ENCODE peak calls at places on chromosome 2, in five cellular contexts. One of them, this sample, is unnamed.

GRCh38 chr2:19748711-19749506 is 152.9 kb downstream of the TTC32 start:
- DNase-seq in HCT116: no peak
- DNase-seq in K562: no peak
- DNase-seq in HepG2: peak
- DNase-seq in GM12878: no peak
- DNase-seq in this sample: no peak

GRCh38 chr2:239087041-239087710 is 239.3 kb downstream of the TWIST2 start:
- DNase-seq in HCT116: no peak
- DNase-seq in K562: no peak
- DNase-seq in HepG2: no peak
- DNase-seq in GM12878: no peak
- DNase-seq in this sample: no peak

GRCh38 chr2:74440005-74440377 is 1.7 kb downstream of the RTKN start:
- DNase-seq in HCT116: no peak
- DNase-seq in K562: peak
- DNase-seq in HepG2: peak
- DNase-seq in GM12878: no peak
- DNase-seq in this sample: peak

GRCh38 chr2:211396815-211397214 is 840.4 kb downstream of the CPS1 start:
- DNase-seq in HCT116: no peak
- DNase-seq in K562: no peak
- DNase-seq in HepG2: no peak
- DNase-seq in GM12878: no peak
- DNase-seq in this sample: no peak

GRCh38 chr2:105252271-105252670 is 10.7 kb downstream of the GPR45 start:
- DNase-seq in HCT116: no peak
- DNase-seq in K562: no peak
- DNase-seq in HepG2: no peak
- DNase-seq in GM12878: no peak
- DNase-seq in this sample: no peak

GRCh38 chr2:203018181-203018580 is 3.5 kb downstream of the NBEAL1 start:
- DNase-seq in HCT116: no peak
- DNase-seq in K562: no peak
- DNase-seq in HepG2: peak
- DNase-seq in GM12878: peak
- DNase-seq in this sample: no peak

GRCh38 chr2:118529931-118530330 is 317.5 kb downstream of the EN1 start:
- DNase-seq in HCT116: no peak
- DNase-seq in K562: no peak
- DNase-seq in HepG2: no peak
- DNase-seq in GM12878: no peak
- DNase-seq in this sample: no peak

GRCh38 chr2:67600472-67600871 is 203.3 kb downstream of the ETAA1 start:
- DNase-seq in HCT116: no peak
- DNase-seq in K562: peak
- DNase-seq in HepG2: no peak
- DNase-seq in GM12878: no peak
- DNase-seq in this sample: no peak

GRCh38 chr2:132460781-132461180 is 44.2 kb downstream of the GPR39 start:
- DNase-seq in HCT116: no peak
- DNase-seq in K562: no peak
- DNase-seq in HepG2: no peak
- DNase-seq in GM12878: no peak
- DNase-seq in this sample: no peak

GRCh38 chr2:225270053-225270452 is 129.5 kb upstream of the NYAP2 start:
- DNase-seq in HCT116: no peak
- DNase-seq in K562: no peak
- DNase-seq in HepG2: no peak
- DNase-seq in GM12878: no peak
- DNase-seq in this sample: no peak

GRCh38 chr2:172335731-172336130 is 91.7 kb upstream of the ITGA6 start:
- DNase-seq in HCT116: no peak
- DNase-seq in K562: no peak
- DNase-seq in HepG2: no peak
- DNase-seq in GM12878: no peak
- DNase-seq in this sample: no peak

GRCh38 chr2:232420463-232421188 is 14.0 kb downstream of the ALPG start:
- DNase-seq in HCT116: no peak
- DNase-seq in K562: no peak
- DNase-seq in HepG2: peak
- DNase-seq in GM12878: no peak
- DNase-seq in this sample: peak

GRCh38 chr2:6835467-6835866 is 30.2 kb downstream of the CMPK2 start:
- DNase-seq in HCT116: no peak
- DNase-seq in K562: peak
- DNase-seq in HepG2: no peak
- DNase-seq in GM12878: no peak
- DNase-seq in this sample: no peak

GRCh38 chr2:241074901-241075540 is 27.1 kb downstream of the MTERF4 start:
- DNase-seq in HCT116: no peak
- DNase-seq in K562: no peak
- DNase-seq in HepG2: no peak
- DNase-seq in GM12878: no peak
- DNase-seq in this sample: no peak

GRCh38 chr2:145025382-145025781 is 505.5 kb upstream of the ZEB2 start:
- DNase-seq in HCT116: no peak
- DNase-seq in K562: no peak
- DNase-seq in HepG2: no peak
- DNase-seq in GM12878: no peak
- DNase-seq in this sample: no peak

GRCh38 chr2:16189019-16189850 is 248.9 kb downstream of the MYCN start:
- DNase-seq in HCT116: no peak
- DNase-seq in K562: no peak
- DNase-seq in HepG2: no peak
- DNase-seq in GM12878: no peak
- DNase-seq in this sample: no peak

GRCh38 chr2:29295843-29296242 is 180.6 kb downstream of the CLIP4 start:
- DNase-seq in HCT116: peak
- DNase-seq in K562: no peak
- DNase-seq in HepG2: no peak
- DNase-seq in GM12878: no peak
- DNase-seq in this sample: peak
- TF ChIP-seq ZBTB33 in HCT116: no peak
- TF ChIP-seq ZBTB33 in K562: no peak
- TF ChIP-seq ZBTB33 in HepG2: no peak
- TF ChIP-seq ZBTB33 in GM12878: no peak
- TF ChIP-seq ZBTB33 in this sample: no peak

DNA sequence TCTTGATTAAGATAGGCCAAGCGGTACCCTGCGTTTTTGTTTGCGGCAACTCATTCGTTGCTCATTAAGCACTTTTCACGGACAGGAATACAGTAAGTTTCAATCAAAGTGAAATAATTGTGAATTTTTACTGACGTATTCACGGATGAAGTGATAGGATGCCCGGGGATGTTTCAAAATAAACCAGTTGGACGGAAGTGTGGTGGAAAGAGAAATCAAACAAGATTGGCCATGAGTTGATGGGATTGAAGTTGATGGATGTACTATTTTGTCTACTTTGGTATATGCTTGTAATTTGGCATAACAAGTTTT is 481 bp downstream of the TMEM177 start:
- DNase-seq in HCT116: no peak
- DNase-seq in K562: no peak
- DNase-seq in HepG2: no peak
- DNase-seq in GM12878: no peak
- DNase-seq in this sample: no peak
- H2AFZ ChIP-seq in HCT116: no peak
- H2AFZ ChIP-seq in K562: peak
- H2AFZ ChIP-seq in HepG2: no peak
- H2AFZ ChIP-seq in GM12878: peak
- H2AFZ ChIP-seq in this sample: peak

GRCh38 chr2:234252766-234253165 is 202.3 kb downstream of the SPP2 start:
- DNase-seq in HCT116: no peak
- DNase-seq in K562: no peak
- DNase-seq in HepG2: no peak
- DNase-seq in GM12878: no peak
- DNase-seq in this sample: no peak
- TF ChIP-seq ZBTB33 in HCT116: no peak
- TF ChIP-seq ZBTB33 in K562: no peak
- TF ChIP-seq ZBTB33 in HepG2: no peak
- TF ChIP-seq ZBTB33 in GM12878: no peak
- TF ChIP-seq ZBTB33 in this sample: no peak

GRCh38 chr2:219643084-219643473 is 15.6 kb downstream of the SLC4A3 start:
- DNase-seq in HCT116: no peak
- DNase-seq in K562: no peak
- DNase-seq in HepG2: no peak
- DNase-seq in GM12878: no peak
- DNase-seq in this sample: no peak

GRCh38 chr2:219644801-219645480 is 17.5 kb downstream of the SLC4A3 start:
- DNase-seq in HCT116: no peak
- DNase-seq in K562: no peak
- DNase-seq in HepG2: no peak
- DNase-seq in GM12878: no peak
- DNase-seq in this sample: no peak

GRCh38 chr2:219648963-219649362 is 21.5 kb downstream of the SLC4A3 start:
- DNase-seq in HCT116: no peak
- DNase-seq in K562: no peak
- DNase-seq in HepG2: no peak
- DNase-seq in GM12878: no peak
- DNase-seq in this sample: no peak

GRCh38 chr2:219643788-219644398 is 16.5 kb downstream of the SLC4A3 start:
- DNase-seq in HCT116: no peak
- DNase-seq in K562: no peak
- DNase-seq in HepG2: no peak
- DNase-seq in GM12878: no peak
- DNase-seq in this sample: no peak

DNA sequence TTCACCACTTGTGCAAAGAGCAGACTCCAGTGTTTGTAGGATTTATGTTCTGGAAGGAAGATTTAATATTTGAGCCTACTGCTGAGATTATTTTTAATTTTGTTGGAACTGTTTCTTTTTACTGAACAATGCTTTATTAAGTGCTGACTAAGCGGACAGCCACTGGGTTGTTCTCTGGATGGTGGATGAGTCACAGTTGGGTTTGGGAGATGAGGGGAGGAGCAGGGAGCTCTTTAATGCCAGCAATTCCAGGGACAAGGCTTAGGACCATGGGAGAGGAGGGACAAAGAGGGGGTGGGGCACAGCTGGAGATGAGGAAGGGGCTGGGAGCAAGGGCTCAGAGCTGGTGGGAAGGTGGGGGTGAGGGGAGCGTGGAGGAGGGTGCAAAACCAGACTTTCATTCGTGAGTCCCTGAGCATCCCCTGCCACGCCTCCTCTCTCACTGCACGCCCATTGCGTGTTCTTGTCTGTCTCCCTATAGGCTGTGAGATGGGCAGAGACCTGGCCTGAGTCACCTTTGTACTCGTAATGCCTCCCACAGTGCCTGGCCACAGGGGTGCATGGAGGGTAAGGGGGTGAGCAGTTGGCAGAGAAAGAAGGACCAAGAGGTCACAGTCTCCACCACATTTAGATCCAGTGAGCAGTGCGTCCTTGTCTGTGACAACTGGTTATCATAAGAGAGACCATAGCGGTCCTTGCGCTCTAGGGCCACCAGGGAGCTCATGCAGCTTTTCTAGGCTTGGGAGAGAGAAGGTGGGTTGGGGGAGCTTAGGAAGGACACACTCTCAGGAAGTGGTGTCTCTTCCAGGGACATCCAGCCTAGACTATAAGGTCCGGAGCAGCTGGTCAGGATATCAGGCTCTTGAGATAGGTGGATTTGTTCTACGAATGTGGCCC is 18.4 kb downstream of the SLC4A3 start:
- DNase-seq in HCT116: peak
- DNase-seq in K562: no peak
- DNase-seq in HepG2: peak
- DNase-seq in GM12878: no peak
- DNase-seq in this sample: no peak
- H2AFZ ChIP-seq in HCT116: no peak
- H2AFZ ChIP-seq in K562: peak
- H2AFZ ChIP-seq in HepG2: no peak
- H2AFZ ChIP-seq in GM12878: no peak
- H2AFZ ChIP-seq in this sample: peak

GRCh38 chr2:37876227-37876626 is 48.9 kb upstream of the RMDN2 start:
- DNase-seq in HCT116: no peak
- DNase-seq in K562: no peak
- DNase-seq in HepG2: no peak
- DNase-seq in GM12878: no peak
- DNase-seq in this sample: no peak

GRCh38 chr2:37880546-37880945 is 44.5 kb upstream of the RMDN2 start:
- DNase-seq in HCT116: no peak
- DNase-seq in K562: no peak
- DNase-seq in HepG2: peak
- DNase-seq in GM12878: no peak
- DNase-seq in this sample: no peak

GRCh38 chr2:37878536-37878935 is 46.6 kb upstream of the RMDN2 start:
- DNase-seq in HCT116: no peak
- DNase-seq in K562: no peak
- DNase-seq in HepG2: no peak
- DNase-seq in GM12878: no peak
- DNase-seq in this sample: no peak

GRCh38 chr2:37875332-37875976 is 49.6 kb upstream of the RMDN2 start:
- DNase-seq in HCT116: no peak
- DNase-seq in K562: no peak
- DNase-seq in HepG2: no peak
- DNase-seq in GM12878: no peak
- DNase-seq in this sample: no peak

GRCh38 chr2:37877457-37878315 is 47.4 kb upstream of the RMDN2 start:
- DNase-seq in HCT116: peak
- DNase-seq in K562: peak
- DNase-seq in HepG2: peak
- DNase-seq in GM12878: no peak
- DNase-seq in this sample: peak
- TF ChIP-seq ZBTB33 in HCT116: no peak
- TF ChIP-seq ZBTB33 in K562: no peak
- TF ChIP-seq ZBTB33 in HepG2: no peak
- TF ChIP-seq ZBTB33 in GM12878: no peak
- TF ChIP-seq ZBTB33 in this sample: no peak

DNA sequence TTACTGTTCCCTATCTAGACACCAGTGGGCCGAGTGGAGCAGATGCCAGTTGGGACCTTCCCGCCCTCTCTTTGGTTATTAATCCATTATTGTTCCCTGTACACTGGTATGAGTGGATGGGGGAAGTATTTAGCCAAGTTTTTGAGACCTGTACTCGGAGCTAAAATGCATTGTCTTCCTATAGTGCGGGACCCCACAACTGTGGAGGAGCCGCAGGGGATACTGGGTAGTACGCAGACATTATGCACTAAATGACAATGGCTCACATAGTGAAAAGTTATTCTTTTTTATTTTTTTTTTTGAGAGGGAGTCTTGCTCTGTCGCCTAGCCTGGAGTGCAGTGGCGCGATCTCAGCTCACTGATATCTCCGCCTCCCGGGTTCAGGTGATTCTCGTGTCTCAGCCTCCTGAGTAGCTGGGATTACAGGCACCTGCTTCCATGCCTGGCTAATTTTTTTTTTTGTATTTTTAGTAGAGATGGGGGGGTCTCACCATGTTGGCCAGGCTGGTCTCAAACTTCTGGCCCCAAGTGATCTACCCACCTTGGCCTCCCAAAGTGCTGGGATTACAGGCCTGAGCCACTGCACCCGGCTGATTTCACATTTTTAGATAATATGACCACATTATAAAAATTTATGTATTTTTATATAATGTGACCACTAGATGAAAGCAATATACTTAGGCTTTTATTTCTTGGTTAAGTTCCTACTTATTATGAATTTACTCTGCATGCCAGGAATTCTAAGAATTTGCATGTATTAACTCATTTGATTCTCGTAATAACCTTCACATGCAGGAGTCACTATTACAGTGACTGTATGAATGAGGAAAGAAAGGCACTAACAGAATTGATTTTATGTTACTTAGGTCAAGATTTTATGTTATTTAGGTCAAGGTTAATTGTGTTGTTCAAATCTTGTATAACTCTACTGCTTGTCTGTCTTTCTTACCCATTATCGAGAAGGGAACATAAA is 25.9 kb upstream of the CASP8 start:
- DNase-seq in HCT116: no peak
- DNase-seq in K562: no peak
- DNase-seq in HepG2: no peak
- DNase-seq in GM12878: no peak
- DNase-seq in this sample: no peak
- H2AFZ ChIP-seq in HCT116: no peak
- H2AFZ ChIP-seq in K562: peak
- H2AFZ ChIP-seq in HepG2: no peak
- H2AFZ ChIP-seq in GM12878: peak
- H2AFZ ChIP-seq in this sample: no peak